ENCODE peak calls at places on chromosomes 5 and 9, in four cellular contexts. One of them, this sample, is unnamed.

GRCh38 chr5:65663804-65664521 is 39.1 kb downstream of the SHLD3 start:
- DNase-seq in GM12878: no peak
- DNase-seq in HepG2: no peak
- DNase-seq in K562: no peak
- DNase-seq in this sample: no peak

GRCh38 chr5:92907914-92908606 is 673.0 kb downstream of the NR2F1-AS1 start:
- DNase-seq in HepG2: peak; percentile 81
- DNase-seq in GM12878: peak; percentile 8
- DNase-seq in K562: no peak
- DNase-seq in this sample: no peak

GRCh38 chr5:160289356-160289651 is 23.1 kb downstream of the CCNJL start:
- DNase-seq in K562: no peak
- DNase-seq in HepG2: no peak
- DNase-seq in GM12878: no peak
- DNase-seq in this sample: no peak

GRCh38 chr5:34660444-34660843 is 4.3 kb downstream of the RAI14 start:
- DNase-seq in GM12878: no peak
- DNase-seq in K562: no peak
- DNase-seq in HepG2: no peak
- DNase-seq in this sample: no peak

GRCh38 chr9:114880276-114880891 is 50.0 kb downstream of the TNFSF8 start:
- DNase-seq in K562: no peak
- DNase-seq in HepG2: no peak
- DNase-seq in GM12878: no peak
- DNase-seq in this sample: no peak

GRCh38 chr5:169303119-169303515 is 2.2 kb upstream of the SLIT3 start:
- DNase-seq in HepG2: no peak
- DNase-seq in GM12878: no peak
- DNase-seq in K562: no peak
- DNase-seq in this sample: no peak

GRCh38 chr5:64773533-64773932 is 4.8 kb downstream of the CWC27 start:
- DNase-seq in K562: no peak
- DNase-seq in GM12878: peak; percentile 51
- DNase-seq in HepG2: no peak
- DNase-seq in this sample: no peak

GRCh38 chr5:135160036-135160675 is 126.1 kb upstream of the PITX1 start:
- DNase-seq in K562: no peak
- DNase-seq in GM12878: no peak
- DNase-seq in HepG2: no peak
- DNase-seq in this sample: no peak

GRCh38 chr5:124397290-124397689 is 349.1 kb downstream of the ZNF608 start:
- DNase-seq in K562: no peak
- DNase-seq in GM12878: no peak
- DNase-seq in HepG2: no peak
- DNase-seq in this sample: no peak

GRCh38 chr9:2179557-2179956 is 164.4 kb downstream of the SMARCA2 start:
- DNase-seq in K562: no peak
- DNase-seq in GM12878: no peak
- DNase-seq in HepG2: no peak
- DNase-seq in this sample: no peak

GRCh38 chr5:87432460-87432859 is 19.7 kb upstream of the CCNH start:
- DNase-seq in GM12878: no peak
- DNase-seq in HepG2: no peak
- DNase-seq in K562: no peak
- DNase-seq in this sample: no peak

GRCh38 chr5:59864718-59865117 is 28.8 kb downstream of the PDE4D start:
- DNase-seq in HepG2: no peak
- DNase-seq in K562: no peak
- DNase-seq in GM12878: no peak
- DNase-seq in this sample: no peak

GRCh38 chr5:68374770-68375518 is 159.4 kb downstream of the PIK3R1 start:
- DNase-seq in GM12878: no peak
- DNase-seq in HepG2: no peak
- DNase-seq in K562: no peak
- DNase-seq in this sample: no peak

GRCh38 chr9:129486496-129487306 is 134.2 kb downstream of the C9orf50 start:
- DNase-seq in GM12878: no peak
- DNase-seq in HepG2: no peak
- DNase-seq in K562: no peak
- DNase-seq in this sample: no peak

GRCh38 chr5:54524704-54525103 is 7.1 kb downstream of the SNX18 start:
- DNase-seq in HepG2: no peak
- DNase-seq in GM12878: no peak
- DNase-seq in K562: no peak
- DNase-seq in this sample: no peak

GRCh38 chr9:124812401-124813016 is 35.6 kb downstream of the OLFML2A start:
- DNase-seq in GM12878: no peak
- DNase-seq in K562: peak; percentile 84
- DNase-seq in HepG2: peak; percentile 56
- DNase-seq in this sample: peak; percentile 64

DNA sequence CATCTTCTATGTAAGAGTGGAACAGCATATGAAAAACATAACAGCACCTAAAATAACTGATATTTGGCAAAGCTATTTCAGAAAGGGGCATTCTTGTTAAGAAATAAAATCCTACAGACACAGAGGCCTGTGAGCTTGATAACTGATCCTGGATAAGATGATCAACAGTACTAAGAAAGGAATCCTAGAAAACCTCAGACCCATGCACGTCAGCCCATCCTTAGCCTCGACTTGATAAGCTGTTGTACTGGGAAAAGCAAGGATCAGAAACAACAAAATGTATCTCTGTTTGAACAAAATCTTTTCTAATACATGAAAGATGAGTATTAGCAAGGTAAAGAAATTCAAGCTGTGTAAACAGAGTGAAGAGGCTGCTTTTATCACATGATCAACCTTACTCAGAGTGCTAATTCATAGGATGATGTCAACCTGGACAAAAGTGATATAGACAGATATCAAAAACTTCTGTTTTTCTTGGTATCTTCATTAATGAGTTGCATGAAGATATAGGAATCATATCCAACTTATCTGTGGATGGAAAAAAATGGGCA is 15.2 kb downstream of the LIFR start:
- DNase-seq in HepG2: no peak
- DNase-seq in K562: no peak
- DNase-seq in GM12878: no peak
- DNase-seq in this sample: no peak
- TF ChIP-seq BRCA1 in HepG2: no peak
- TF ChIP-seq BRCA1 in K562: no peak
- TF ChIP-seq BRCA1 in GM12878: no peak
- TF ChIP-seq BRCA1 in this sample: no peak

GRCh38 chr5:2894347-2895135 is 143.1 kb upstream of the IRX2 start:
- DNase-seq in HepG2: no peak
- DNase-seq in K562: no peak
- DNase-seq in GM12878: no peak
- DNase-seq in this sample: no peak
- TF ChIP-seq EZH2 in HepG2: no peak
- TF ChIP-seq EZH2 in K562: no peak
- TF ChIP-seq EZH2 in GM12878: no peak
- TF ChIP-seq EZH2 in this sample: no peak

DNA sequence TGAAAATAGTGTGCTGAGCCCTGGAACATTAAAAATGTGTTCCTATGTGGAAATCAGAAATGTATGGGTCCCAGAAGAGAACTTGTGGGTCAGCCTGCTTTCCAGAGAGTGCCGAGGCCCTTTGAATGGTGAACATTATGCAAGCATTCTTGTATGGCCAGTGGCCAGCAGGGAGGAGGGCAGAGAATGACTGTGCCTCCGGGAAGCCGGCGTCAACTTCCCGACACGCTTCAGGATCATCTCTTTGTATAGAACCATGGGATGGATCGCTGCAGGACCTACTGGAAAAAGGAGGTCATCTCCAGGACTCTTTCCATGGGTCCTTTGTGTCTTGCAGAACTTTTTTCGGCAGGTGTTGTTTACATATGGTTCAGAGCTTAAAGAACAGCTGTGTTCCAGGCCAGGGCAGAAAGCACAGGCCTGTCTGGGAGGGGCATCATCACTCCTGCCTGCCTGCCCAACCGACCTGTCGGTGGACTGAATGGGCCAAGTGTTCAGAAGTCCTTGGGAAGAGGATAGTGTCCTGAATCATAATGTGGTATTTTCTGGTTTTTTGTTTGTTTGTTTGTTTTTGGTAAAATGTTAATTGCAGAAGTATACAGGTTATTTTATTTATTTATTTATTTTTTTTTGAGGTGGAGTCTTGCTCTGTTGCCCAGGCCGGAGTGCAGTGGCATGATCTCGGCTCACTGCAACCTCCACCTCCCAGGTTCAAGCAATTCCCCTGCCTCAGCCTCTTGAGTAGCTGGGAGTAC is 9.0 kb downstream of the PRRC2B start:
- DNase-seq in GM12878: no peak
- DNase-seq in HepG2: peak; percentile 93
- DNase-seq in K562: peak; percentile 1
- DNase-seq in this sample: no peak
- TF ChIP-seq BRCA1 in GM12878: no peak
- TF ChIP-seq BRCA1 in HepG2: no peak
- TF ChIP-seq BRCA1 in K562: no peak
- TF ChIP-seq BRCA1 in this sample: no peak

DNA sequence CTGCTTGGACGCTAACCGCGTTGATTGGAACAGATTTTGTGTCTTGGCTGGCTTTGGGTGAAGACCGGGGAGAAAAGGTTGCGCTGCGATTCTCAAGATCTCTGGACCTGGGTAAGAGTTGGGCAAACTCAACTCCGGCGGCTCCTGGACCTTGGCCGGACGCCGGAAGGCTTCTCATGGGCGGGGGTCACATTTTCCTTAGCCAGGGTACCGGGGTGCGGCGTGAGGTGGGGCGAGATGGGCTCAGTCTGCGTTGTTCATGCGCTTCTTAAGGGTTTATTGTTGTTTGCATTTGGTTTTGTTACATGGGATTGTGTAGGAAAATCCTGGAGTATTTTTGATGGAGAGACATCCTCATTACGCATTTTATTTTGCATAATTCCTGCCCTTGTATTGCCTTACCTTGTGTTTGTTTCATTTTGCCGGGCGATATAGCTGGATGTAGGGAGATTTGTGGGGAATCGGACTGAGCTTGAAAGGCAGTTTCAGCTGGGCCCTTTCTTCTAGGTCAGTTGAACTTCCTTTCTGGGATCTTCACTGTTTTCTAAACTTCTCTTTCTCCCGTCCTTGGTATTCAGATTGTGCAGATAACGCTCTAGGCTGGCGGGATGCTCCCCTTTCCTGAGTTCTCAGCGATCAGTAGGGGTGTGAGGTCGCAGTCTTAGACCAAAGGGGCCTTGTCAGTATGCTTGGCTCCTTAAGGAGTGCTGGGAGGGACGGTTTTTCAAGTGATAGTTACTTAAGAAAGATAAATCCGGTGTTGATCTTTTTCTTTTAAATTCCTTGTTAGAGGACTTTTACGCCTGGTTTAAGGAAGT is 559 bp downstream of the MEGF10 start:
- DNase-seq in K562: no peak
- DNase-seq in HepG2: no peak
- DNase-seq in GM12878: no peak
- DNase-seq in this sample: no peak
- TF ChIP-seq EZH2 in K562: no peak
- TF ChIP-seq EZH2 in HepG2: no peak
- TF ChIP-seq EZH2 in GM12878: no peak
- TF ChIP-seq EZH2 in this sample: no peak

This sample was measured in H1.